ENCODE peak calls at places on chromosomes 1 and 21, in seven cellular contexts. Y, R, S, Q, T, B and X are unnamed samples.

GRCh38 chr21:17044696-17045095 is 468.1 kb upstream of the CXADR start:
- DNase-seq in Y (no peak), R (no peak), S (no peak), Q (no peak), T (no peak), B (no peak), X (no peak)

GRCh38 chr1:64920936-64921589 is 45.3 kb downstream of the JAK1 start:
- DNase-seq in Y (peak; percentile 33), R (no peak), S (no peak), Q (no peak), T (no peak), B (no peak), X (no peak)

GRCh38 chr1:242467556-242468145 is 56.8 kb downstream of the PLD5 start:
- DNase-seq in Y (peak; percentile 79), R (peak; percentile 13), S (peak; percentile 29), Q (no peak), T (peak; percentile 42), B (peak; percentile 22), X (peak; percentile 74)

GRCh38 chr1:232704694-232705680 is 75.1 kb upstream of the SIPA1L2 start:
- DNase-seq in Y (peak; percentile 19), R (no peak), S (peak; percentile 13), Q (no peak), T (no peak), B (peak; percentile 37), X (no peak)

GRCh38 chr1:109185990-109186703 is 27.6 kb upstream of the SARS1 start:
- DNase-seq in Y (no peak), R (no peak), S (no peak), Q (no peak), T (no peak), B (no peak), X (no peak)

GRCh38 chr1:20290624-20291597 is at the start of gene VWA5B1:
- DNase-seq in Y (peak; percentile 78), R (peak; percentile 71), S (no peak), Q (no peak), T (peak; percentile 29), B (no peak), X (no peak)

GRCh38 chr1:185453496-185454192 is 136.6 kb upstream of the IVNS1ABP start:
- DNase-seq in Y (no peak), R (no peak), S (no peak), Q (no peak), T (no peak), B (no peak), X (no peak)

GRCh38 chr1:12314328-12314903 is 84.6 kb downstream of the VPS13D start:
- DNase-seq in Y (peak; percentile 28), R (no peak), S (peak; percentile 12), Q (no peak), T (peak; percentile 29), B (no peak), X (no peak)

GRCh38 chr1:188867614-188868013 is 1610.0 kb downstream of the BRINP3 start:
- DNase-seq in Y (no peak), R (no peak), S (no peak), Q (no peak), T (no peak), B (no peak), X (no peak)

GRCh38 chr1:154794608-154795007 is 75.5 kb downstream of the KCNN3 start:
- DNase-seq in Y (no peak), R (no peak), S (peak; percentile 20), Q (no peak), T (no peak), B (no peak), X (peak; percentile 43)

GRCh38 chr1:203528976-203529375 is 35.0 kb downstream of the OPTC start:
- DNase-seq in Y (no peak), R (no peak), S (no peak), Q (no peak), T (no peak), B (no peak), X (no peak)

GRCh38 chr1:116910379-116911165 is 856 bp downstream of the PTGFRN start:
- DNase-seq in Y (peak; percentile 41), R (no peak), S (peak; percentile 25), Q (no peak), T (peak; percentile 69), B (no peak), X (peak; percentile 16)

GRCh38 chr1:9384751-9385245 is 92.1 kb downstream of the SPSB1 start:
- DNase-seq in Y (peak; percentile 62), R (no peak), S (no peak), Q (no peak), T (no peak), B (no peak), X (peak; percentile 18)

GRCh38 chr1:66336641-66336991 is 197.3 kb upstream of the SGIP1 start:
- DNase-seq in Y (no peak), R (no peak), S (no peak), Q (no peak), T (no peak), B (no peak), X (no peak)

GRCh38 chr1:234683856-234684632 is 74.1 kb upstream of the IRF2BP2 start:
- DNase-seq in Y (no peak), R (no peak), S (peak; percentile 97), Q (no peak), T (no peak), B (peak; percentile 19), X (peak; percentile 29)

GRCh38 chr1:83838573-83838972 is 160.4 kb downstream of the TTLL7 start:
- DNase-seq in Y (no peak), R (no peak), S (no peak), Q (no peak), T (no peak), B (no peak), X (no peak)

GRCh38 chr1:220077887-220078286 is 11.7 kb downstream of the BPNT1 start:
- DNase-seq in Y (no peak), R (no peak), S (no peak), Q (no peak), T (no peak), B (no peak), X (no peak)

GRCh38 chr1:184362876-184363275 is 24.0 kb upstream of the C1orf21 start:
- DNase-seq in Y (no peak), R (no peak), S (no peak), Q (no peak), T (no peak), B (no peak), X (no peak)

GRCh38 chr1:157490337-157491165 is 61.8 kb downstream of the FCRL5 start:
- DNase-seq in Y (peak; percentile 25), R (peak; percentile 43), S (peak; percentile 43), Q (no peak), T (peak; percentile 47), B (peak; percentile 39), X (peak; percentile 30)

GRCh38 chr1:246447501-246447900 is 59.6 kb downstream of the SMYD3 start:
- DNase-seq in Y (no peak), R (no peak), S (no peak), Q (no peak), T (no peak), B (no peak), X (no peak)

GRCh38 chr21:37475186-37475868 is 108.8 kb downstream of the DYRK1A start:
- DNase-seq in Y (no peak), R (no peak), S (no peak), Q (no peak), T (no peak), B (no peak), X (no peak)

GRCh38 chr1:110627763-110628162 is 21.6 kb upstream of the KCNA2 start:
- DNase-seq in Y (no peak), R (no peak), S (no peak), Q (no peak), T (no peak), B (no peak), X (no peak)

GRCh38 chr21:43333301-43334062 is 93.4 kb downstream of the SIK1 start:
- DNase-seq in Y (no peak), R (no peak), S (peak; percentile 68), Q (no peak), T (no peak), B (no peak), X (peak; percentile 95)
- TF ChIP-seq JUND in Y (no peak), R (no peak), S (no peak), Q (no peak), T (no peak), B (no peak), X (no peak)

DNA sequence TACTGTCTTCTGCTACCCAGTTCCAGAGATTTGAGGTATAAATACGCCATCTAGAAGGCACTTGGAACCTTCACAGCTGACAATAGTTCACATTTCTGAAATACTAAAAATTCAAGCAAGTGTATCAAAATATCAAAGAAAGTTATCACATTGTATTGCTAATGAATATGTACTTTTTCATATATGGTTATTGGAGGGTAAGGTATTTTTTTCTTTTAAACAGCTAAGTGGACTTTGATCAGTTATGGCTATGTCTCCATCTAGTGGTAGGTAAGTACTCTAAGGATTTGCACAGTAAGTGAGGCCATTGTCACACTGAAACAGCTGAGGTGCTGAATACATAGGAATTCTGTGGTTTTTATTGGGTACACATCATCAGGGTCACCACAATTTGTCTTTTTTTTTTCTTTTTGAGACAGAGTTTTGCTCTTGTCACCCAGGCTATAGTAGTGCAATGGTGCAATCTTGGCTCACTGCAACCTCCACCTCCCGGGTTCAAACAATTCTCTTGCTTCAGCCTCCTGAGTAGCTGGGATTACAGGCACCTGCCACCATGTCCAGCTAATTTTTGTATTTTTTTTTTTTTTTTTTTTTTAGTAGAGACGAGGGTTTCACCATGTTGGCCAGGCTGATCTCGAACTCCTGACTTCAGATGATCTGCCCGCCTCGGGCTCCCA is 49.1 kb upstream of the CR2 start:
- DNase-seq in Y (peak; percentile 52), R (no peak), S (peak; percentile 81), Q (no peak), T (peak; percentile 70), B (peak; percentile 65), X (peak; percentile 70)
- TF ChIP-seq JUND in Y (no peak), R (no peak), S (no peak), Q (no peak), T (no peak), B (no peak), X (no peak)

GRCh38 chr1:78441921-78442320 is 48.9 kb upstream of the PTGFR start:
- DNase-seq in Y (no peak), R (no peak), S (no peak), Q (no peak), T (no peak), B (no peak), X (no peak)
- TF ChIP-seq JUND in Y (no peak), R (no peak), S (no peak), Q (no peak), T (no peak), B (no peak), X (no peak)

GRCh38 chr1:24827737-24828136 is 82.5 kb downstream of the CLIC4 start:
- DNase-seq in Y (no peak), R (no peak), S (no peak), Q (no peak), T (no peak), B (no peak), X (no peak)
- TF ChIP-seq JUND in Y (no peak), R (no peak), S (no peak), Q (no peak), T (no peak), B (no peak), X (no peak)

DNA sequence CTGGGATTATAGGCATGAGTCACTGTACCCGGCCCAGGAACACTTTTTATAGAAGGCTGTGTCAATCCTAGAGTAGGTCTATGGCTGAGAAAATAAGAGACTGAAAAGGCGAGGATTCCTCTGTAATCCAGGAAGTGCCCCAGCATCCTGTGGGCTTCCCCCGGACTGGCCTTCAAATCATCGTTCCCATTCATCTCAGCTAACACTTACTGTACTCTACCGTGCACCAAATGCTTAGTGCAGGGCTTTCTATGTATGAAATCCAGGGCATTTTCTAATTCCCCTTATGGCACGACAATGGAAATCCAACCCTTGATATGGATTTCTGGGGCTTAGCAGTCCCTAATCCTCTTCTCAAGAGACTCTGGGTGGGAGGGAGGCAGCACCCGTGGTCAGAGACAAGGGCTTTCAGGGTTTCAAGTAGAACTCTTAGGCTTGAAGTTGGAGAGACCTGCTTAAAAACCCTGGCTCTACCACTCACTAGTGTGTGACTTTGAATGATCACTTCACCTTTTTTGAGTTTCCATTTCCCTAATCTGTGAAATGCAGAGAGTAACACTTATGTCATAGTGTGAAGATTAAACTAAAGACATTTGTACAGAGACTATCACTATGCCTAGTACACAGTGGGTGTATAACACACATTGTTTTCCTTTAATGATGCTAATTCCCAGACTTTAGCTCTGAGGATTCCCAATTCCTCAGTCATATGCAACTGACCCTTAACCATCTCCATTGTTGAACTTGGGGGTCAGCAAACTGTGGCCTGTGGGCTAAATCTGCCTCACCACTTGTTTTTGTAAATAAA is 20.3 kb downstream of the MECR start:
- DNase-seq in Y (no peak), R (no peak), S (no peak), Q (peak; percentile 16), T (no peak), B (no peak), X (no peak)
- TF ChIP-seq JUND in Y (no peak), R (no peak), S (no peak), Q (peak; percentile 64), T (no peak), B (no peak), X (no peak)